ENCODE peak calls at places on chromosomes 12 and 14, in eight cellular contexts. Z is thoracic aorta, Q is lower lobe of right lung, X is endothelial cell, J is OCI-LY7, V is CD14-positive monocyte, A is pancreas, E is tibial artery. O is an unnamed sample.

GRCh38 chr14:95649230-95649629 is 37.0 kb upstream of the TCL1B start:
- DNase-seq in Z (no peak), Q (no peak), X (no peak), J (no peak), V (no peak), A (no peak), E (no peak), O (no peak)

GRCh38 chr14:102986810-102987579 is 64.5 kb downstream of the AMN start:
- DNase-seq in Z (no peak), Q (no peak), X (no peak), J (no peak), V (peak), A (no peak), E (no peak), O (no peak)

GRCh38 chr12:20196767-20197166 is 171.6 kb upstream of the PDE3A start:
- DNase-seq in Z (no peak), Q (no peak), X (no peak), J (no peak), V (no peak), A (no peak), E (no peak), O (no peak)

GRCh38 chr12:34390171-34390841 is 368.0 kb downstream of the ALG10 start:
- DNase-seq in Z (no peak), Q (peak), X (no peak), J (no peak), V (peak), A (no peak), E (no peak), O (no peak)

GRCh38 chr12:47085815-47086252 is 6.1 kb upstream of the AMIGO2 start:
- DNase-seq in Z (no peak), Q (no peak), X (no peak), J (no peak), V (no peak), A (no peak), E (no peak), O (no peak)

GRCh38 chr12:38384816-38385491 is 68.4 kb downstream of the ALG10B start:
- DNase-seq in Z (no peak), Q (peak), X (no peak), J (no peak), V (no peak), A (no peak), E (no peak), O (no peak)

GRCh38 chr12:71685312-71685906 is 473 bp upstream of the TMEM19 start:
- DNase-seq in Z (no peak), Q (no peak), X (no peak), J (no peak), V (no peak), A (no peak), E (no peak), O (no peak)

GRCh38 chr12:87930033-87930432 is 99.2 kb downstream of the C12orf50 start:
- DNase-seq in Z (no peak), Q (no peak), X (no peak), J (no peak), V (no peak), A (no peak), E (no peak), O (no peak)

GRCh38 chr12:57221169-57221917 is 4.7 kb downstream of the NXPH4 start:
- DNase-seq in Z (no peak), Q (no peak), X (no peak), J (no peak), V (no peak), A (no peak), E (no peak), O (no peak)

GRCh38 chr14:97346675-97347074 is 549.5 kb downstream of the VRK1 start:
- DNase-seq in Z (no peak), Q (no peak), X (no peak), J (no peak), V (no peak), A (no peak), E (no peak), O (no peak)

GRCh38 chr14:27181304-27181703 is 583.5 kb upstream of the NOVA1 start:
- DNase-seq in Z (no peak), Q (no peak), X (no peak), J (no peak), V (no peak), A (no peak), E (no peak), O (no peak)

GRCh38 chr12:29620030-29620429 is 122.5 kb upstream of the OVCH1 start:
- DNase-seq in Z (no peak), Q (no peak), X (no peak), J (no peak), V (no peak), A (no peak), E (no peak), O (no peak)

GRCh38 chr14:85572845-85573244 is 42.9 kb downstream of the FLRT2 start:
- DNase-seq in Z (no peak), Q (no peak), X (no peak), J (no peak), V (no peak), A (no peak), E (no peak), O (no peak)

GRCh38 chr14:51094282-51094821 is 553 bp downstream of the TRIM9 start:
- DNase-seq in Z (no peak), Q (peak), X (peak), J (no peak), V (no peak), A (no peak), E (no peak), O (no peak)

GRCh38 chr12:61018571-61018970 is 1241.6 kb upstream of the USP15 start:
- DNase-seq in Z (no peak), Q (no peak), X (no peak), J (no peak), V (no peak), A (no peak), E (no peak), O (no peak)

GRCh38 chr12:12476836-12477531 is 85.7 kb downstream of the DUSP16 start:
- DNase-seq in Z (no peak), Q (no peak), X (no peak), J (no peak), V (no peak), A (no peak), E (no peak), O (no peak)

GRCh38 chr14:74937171-74937570 is 14.1 kb upstream of the RPS6KL1 start:
- DNase-seq in Z (no peak), Q (no peak), X (no peak), J (no peak), V (no peak), A (no peak), E (no peak), O (no peak)

DNA sequence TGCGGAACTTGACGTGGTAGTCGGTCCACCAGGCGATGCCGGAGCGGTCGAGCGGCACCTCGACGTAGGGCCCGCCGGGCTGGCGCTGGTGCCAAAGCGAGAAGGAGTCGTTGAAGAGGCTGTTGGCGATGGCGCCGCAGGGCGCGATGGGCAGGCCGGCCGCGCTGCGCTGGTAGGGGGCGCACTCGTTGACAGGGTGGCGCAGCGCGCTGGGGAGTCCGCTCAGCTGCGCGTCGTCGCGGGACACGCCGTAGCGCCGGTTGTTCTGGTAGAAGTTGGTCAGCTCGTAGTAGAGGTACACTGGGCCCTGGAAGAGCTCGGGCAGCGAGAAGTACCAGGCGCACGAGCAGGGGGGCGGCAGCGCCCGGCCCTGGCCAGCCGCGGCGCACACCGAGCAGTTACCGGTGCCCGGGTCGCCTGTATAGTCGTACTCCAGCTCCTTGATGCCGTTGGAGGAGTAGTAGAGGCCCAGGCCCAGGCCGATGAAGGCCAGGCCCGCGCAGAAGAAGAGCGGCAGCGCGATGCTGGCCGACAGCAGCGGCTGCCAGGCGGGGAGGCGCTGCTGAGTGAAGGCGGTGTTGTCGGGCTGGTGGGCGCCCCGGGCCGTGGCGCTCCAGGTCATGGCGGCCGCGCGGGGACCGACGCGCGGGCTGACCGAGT is 482 bp downstream of the TMEM30B start:
- DNase-seq in Z (no peak), Q (peak), X (peak), J (no peak), V (no peak), A (peak), E (peak), O (no peak)
- TF ChIP-seq CTCF in Z (peak), Q (peak), X (peak), J (no peak), V (peak), A (peak), E (peak), O (no peak)

GRCh38 chr14:104135121-104135903 is 3.1 kb upstream of the KIF26A start:
- DNase-seq in Z (no peak), Q (peak), X (peak), J (no peak), V (no peak), A (peak), E (no peak), O (no peak)
- TF ChIP-seq CTCF in Z (no peak), Q (no peak), X (peak), J (peak), V (no peak), A (no peak), E (no peak), O (no peak)

DNA sequence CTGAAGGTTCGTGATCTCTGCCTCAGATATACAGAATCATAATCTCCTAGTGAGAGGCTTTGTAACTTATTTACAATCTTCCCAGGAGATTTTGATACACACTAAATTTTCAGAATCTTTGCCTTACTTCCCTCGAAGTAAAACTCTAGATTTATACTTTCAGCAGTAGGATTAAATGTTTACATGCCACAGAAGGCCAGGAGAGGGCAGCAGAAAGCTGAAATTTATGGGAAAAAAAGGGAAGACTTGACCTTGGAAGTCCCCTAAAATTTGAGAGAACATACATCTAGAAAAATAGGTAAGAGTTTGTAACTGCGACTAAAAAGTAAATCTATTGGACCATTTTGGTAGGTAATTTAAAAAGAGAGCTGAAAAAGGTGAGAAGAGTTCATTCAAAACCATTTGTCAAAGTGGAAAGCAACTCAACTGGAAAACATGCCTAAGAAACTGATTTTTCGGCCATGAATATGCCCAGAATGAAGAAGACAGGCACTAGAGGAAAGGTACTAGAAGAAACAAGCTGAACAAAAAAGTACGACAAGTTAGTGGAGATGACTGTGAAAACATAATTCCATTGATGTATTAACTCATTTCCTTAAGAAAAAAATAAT is 242.0 kb upstream of the MDGA2 start:
- DNase-seq in Z (no peak), Q (no peak), X (peak), J (peak), V (no peak), A (no peak), E (no peak), O (no peak)
- TF ChIP-seq CTCF in Z (no peak), Q (peak), X (peak), J (peak), V (peak), A (peak), E (no peak), O (no peak)

GRCh38 chr12:52684431-52684830 is 4.2 kb upstream of the KRT1 start:
- DNase-seq in Z (no peak), Q (no peak), X (no peak), J (no peak), V (no peak), A (no peak), E (no peak), O (no peak)
- TF ChIP-seq CTCF in Z (no peak), Q (no peak), X (no peak), J (no peak), V (no peak), A (no peak), E (no peak), O (no peak)

DNA sequence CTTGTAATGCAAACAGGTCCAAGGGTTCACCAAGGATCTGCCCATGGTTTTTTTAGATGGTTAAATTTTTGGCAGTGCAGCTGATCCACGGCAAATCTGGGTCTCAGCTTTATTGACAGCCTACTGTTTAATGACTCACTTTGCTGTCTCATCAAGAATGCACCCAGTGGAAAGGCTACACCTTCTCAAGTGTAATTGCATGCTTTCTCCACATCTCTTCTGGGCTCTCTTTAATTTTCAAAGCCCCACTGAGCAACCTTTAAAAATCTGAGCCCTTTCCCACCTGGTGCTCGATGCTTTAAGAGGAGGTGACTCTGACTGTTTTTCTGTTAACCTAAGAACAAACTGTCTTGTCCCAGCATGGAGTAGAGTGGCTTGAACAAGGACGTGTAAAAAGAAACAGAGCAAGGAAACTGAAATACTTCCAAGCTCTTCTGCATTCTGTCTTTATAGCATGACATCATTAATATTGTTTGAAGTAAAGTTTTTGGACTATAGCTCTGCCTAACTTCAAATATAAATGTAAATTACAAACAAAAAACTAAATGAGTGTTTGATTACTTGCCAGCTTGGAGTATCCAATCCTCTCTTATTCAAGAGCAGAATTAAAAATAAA is 214.2 kb upstream of the KRR1 start:
- DNase-seq in Z (no peak), Q (no peak), X (no peak), J (no peak), V (no peak), A (no peak), E (no peak), O (no peak)
- TF ChIP-seq CTCF in Z (no peak), Q (no peak), X (no peak), J (no peak), V (no peak), A (no peak), E (no peak), O (no peak)

GRCh38 chr12:23707270-23707669 is 242.2 kb downstream of the SOX5 start:
- DNase-seq in Z (no peak), Q (no peak), X (no peak), J (no peak), V (no peak), A (no peak), E (no peak), O (no peak)

GRCh38 chr12:23708185-23708837 is 241.2 kb downstream of the SOX5 start:
- DNase-seq in Z (no peak), Q (no peak), X (no peak), J (no peak), V (no peak), A (no peak), E (no peak), O (no peak)

GRCh38 chr12:23704992-23705943 is 244.2 kb downstream of the SOX5 start:
- DNase-seq in Z (no peak), Q (no peak), X (no peak), J (no peak), V (no peak), A (no peak), E (no peak), O (no peak)
- TF ChIP-seq CTCF in Z (no peak), Q (no peak), X (no peak), J (no peak), V (no peak), A (no peak), E (no peak), O (no peak)

GRCh38 chr12:30755395-30755762 is 628 bp upstream of the CAPRIN2 start:
- DNase-seq in Z (no peak), Q (no peak), X (no peak), J (no peak), V (no peak), A (no peak), E (no peak), O (no peak)

GRCh38 chr12:30753761-30754382 is 879 bp downstream of the CAPRIN2 start:
- DNase-seq in Z (no peak), Q (no peak), X (peak), J (peak), V (no peak), A (no peak), E (no peak), O (no peak)

GRCh38 chr12:30754383-30754749 is 385 bp downstream of the CAPRIN2 start:
- DNase-seq in Z (no peak), Q (no peak), X (no peak), J (no peak), V (peak), A (no peak), E (no peak), O (peak)

GRCh38 chr12:30756074-30756473 is 1.3 kb upstream of the CAPRIN2 start:
- DNase-seq in Z (no peak), Q (no peak), X (no peak), J (no peak), V (no peak), A (no peak), E (no peak), O (no peak)

GRCh38 chr12:30754750-30755394 is at the start of gene CAPRIN2:
- DNase-seq in Z (peak), Q (peak), X (peak), J (peak), V (peak), A (peak), E (peak), O (peak)
- TF ChIP-seq CTCF in Z (no peak), Q (peak), X (peak), J (peak), V (peak), A (no peak), E (peak), O (no peak)